ENCODE peak calls at places on chromosomes 4 and X, in eight cellular contexts. One of them, this sample, is unnamed.

GRCh38 chr4:3402409-3403103 is 39.2 kb upstream of the HGFAC start:
- DNase-seq in H9: no peak
- DNase-seq in A549: no peak
- DNase-seq in GM23248: peak; percentile 88
- DNase-seq in IMR-90: peak; percentile 36
- DNase-seq in MM.1S: no peak
- DNase-seq in PC-3: no peak
- DNase-seq in SK-N-SH: no peak
- DNase-seq in this sample: peak; percentile 5

GRCh38 chr4:104641427-104641826 is 146.7 kb upstream of the CXXC4 start:
- DNase-seq in H9: no peak
- DNase-seq in A549: no peak
- DNase-seq in GM23248: no peak
- DNase-seq in IMR-90: no peak
- DNase-seq in MM.1S: no peak
- DNase-seq in PC-3: no peak
- DNase-seq in SK-N-SH: no peak
- DNase-seq in this sample: no peak

GRCh38 chr4:130395871-130396270 is 1299.9 kb downstream of the C4orf33 start:
- DNase-seq in H9: no peak
- DNase-seq in A549: no peak
- DNase-seq in GM23248: peak; percentile 60
- DNase-seq in IMR-90: peak; percentile 89
- DNase-seq in MM.1S: no peak
- DNase-seq in PC-3: peak; percentile 73
- DNase-seq in SK-N-SH: no peak
- DNase-seq in this sample: peak; percentile 48

GRCh38 chr4:88382621-88383020 is 4.0 kb downstream of the HERC6 start:
- DNase-seq in H9: no peak
- DNase-seq in A549: no peak
- DNase-seq in GM23248: no peak
- DNase-seq in IMR-90: no peak
- DNase-seq in MM.1S: peak; percentile 79
- DNase-seq in PC-3: no peak
- DNase-seq in SK-N-SH: no peak
- DNase-seq in this sample: peak; percentile 63

GRCh38 chrX:70262952-70263567 is 3.1 kb upstream of the P2RY4 start:
- DNase-seq in H9: peak; percentile 81
- DNase-seq in A549: peak; percentile 42
- DNase-seq in GM23248: peak; percentile 61
- DNase-seq in IMR-90: peak; percentile 28
- DNase-seq in MM.1S: peak; percentile 46
- DNase-seq in PC-3: peak; percentile 80
- DNase-seq in SK-N-SH: peak; percentile 44
- DNase-seq in this sample: peak; percentile 54

GRCh38 chr4:6732441-6733357 is 16.7 kb downstream of the BLOC1S4 start:
- DNase-seq in H9: no peak
- DNase-seq in A549: peak; percentile 69
- DNase-seq in GM23248: peak; percentile 97
- DNase-seq in IMR-90: peak; percentile 94
- DNase-seq in MM.1S: no peak
- DNase-seq in PC-3: peak; percentile 74
- DNase-seq in SK-N-SH: peak; percentile 6
- DNase-seq in this sample: peak; percentile 86

GRCh38 chr4:106334732-106335131 is 18.4 kb downstream of the AIMP1 start:
- DNase-seq in H9: no peak
- DNase-seq in A549: no peak
- DNase-seq in GM23248: no peak
- DNase-seq in IMR-90: no peak
- DNase-seq in MM.1S: no peak
- DNase-seq in PC-3: no peak
- DNase-seq in SK-N-SH: no peak
- DNase-seq in this sample: no peak

GRCh38 chr4:114815760-114816159 is 217.2 kb downstream of the UGT8 start:
- DNase-seq in H9: no peak
- DNase-seq in A549: no peak
- DNase-seq in GM23248: no peak
- DNase-seq in IMR-90: no peak
- DNase-seq in MM.1S: no peak
- DNase-seq in PC-3: no peak
- DNase-seq in SK-N-SH: no peak
- DNase-seq in this sample: no peak

GRCh38 chr4:1375761-1376322 is 28.8 kb downstream of the UVSSA start:
- DNase-seq in H9: no peak
- DNase-seq in A549: no peak
- DNase-seq in GM23248: no peak
- DNase-seq in IMR-90: no peak
- DNase-seq in MM.1S: no peak
- DNase-seq in PC-3: no peak
- DNase-seq in SK-N-SH: no peak
- DNase-seq in this sample: no peak

GRCh38 chr4:76996445-76996844 is 46.9 kb downstream of the SEPTIN11 start:
- DNase-seq in H9: no peak
- DNase-seq in A549: no peak
- DNase-seq in GM23248: no peak
- DNase-seq in IMR-90: no peak
- DNase-seq in MM.1S: no peak
- DNase-seq in PC-3: no peak
- DNase-seq in SK-N-SH: no peak
- DNase-seq in this sample: no peak

GRCh38 chr4:77001907-77002306 is 52.4 kb downstream of the SEPTIN11 start:
- DNase-seq in H9: no peak
- DNase-seq in A549: no peak
- DNase-seq in GM23248: peak; percentile 76
- DNase-seq in IMR-90: peak; percentile 79
- DNase-seq in MM.1S: no peak
- DNase-seq in PC-3: peak; percentile 63
- DNase-seq in SK-N-SH: no peak
- DNase-seq in this sample: peak; percentile 56

GRCh38 chr4:76997454-76997853 is 47.9 kb downstream of the SEPTIN11 start:
- DNase-seq in H9: no peak
- DNase-seq in A549: no peak
- DNase-seq in GM23248: no peak
- DNase-seq in IMR-90: no peak
- DNase-seq in MM.1S: no peak
- DNase-seq in PC-3: no peak
- DNase-seq in SK-N-SH: no peak
- DNase-seq in this sample: no peak

GRCh38 chr4:76995776-76996175 is 46.2 kb downstream of the SEPTIN11 start:
- DNase-seq in H9: no peak
- DNase-seq in A549: no peak
- DNase-seq in GM23248: no peak
- DNase-seq in IMR-90: no peak
- DNase-seq in MM.1S: no peak
- DNase-seq in PC-3: no peak
- DNase-seq in SK-N-SH: no peak
- DNase-seq in this sample: no peak

DNA sequence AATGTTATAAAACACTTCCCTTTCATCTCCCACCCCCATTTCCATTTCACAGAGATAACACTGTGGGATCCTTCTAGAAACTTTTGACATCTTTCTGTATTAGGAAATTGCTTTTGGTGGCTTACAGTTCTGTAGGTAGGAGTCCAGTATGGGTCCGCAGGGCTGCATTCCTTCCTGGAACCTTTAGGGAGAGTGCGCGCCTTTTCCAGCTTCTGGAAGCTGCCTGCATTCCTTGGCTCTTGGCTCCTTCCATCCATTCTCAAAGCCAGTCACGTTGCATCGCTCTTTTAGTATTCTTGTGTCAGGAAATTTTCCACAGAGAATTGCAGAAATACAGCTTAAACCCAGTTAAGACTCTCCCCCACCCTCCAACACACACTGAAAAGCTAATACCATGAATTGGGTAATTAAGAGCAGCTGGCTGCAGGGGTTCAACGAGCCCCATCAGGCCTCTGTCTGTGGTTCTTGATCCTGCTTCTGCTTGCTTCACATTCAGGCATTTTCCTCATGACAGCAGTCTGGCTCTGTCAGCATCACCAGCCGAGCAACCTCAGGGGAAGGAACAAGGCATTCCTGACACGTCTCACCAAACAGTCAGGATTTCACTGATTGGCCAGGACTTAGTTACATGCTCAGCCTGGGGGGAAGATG is 48.8 kb downstream of the SEPTIN11 start:
- DNase-seq in H9: no peak
- DNase-seq in A549: no peak
- DNase-seq in GM23248: peak; percentile 46
- DNase-seq in IMR-90: peak; percentile 75
- DNase-seq in MM.1S: no peak
- DNase-seq in PC-3: no peak
- DNase-seq in SK-N-SH: no peak
- DNase-seq in this sample: no peak
- H3K4me2 ChIP-seq in H9: no peak overlapping the region
- H3K4me2 ChIP-seq in A549: no peak overlapping the region
- H3K4me2 ChIP-seq in GM23248: no peak overlapping the region
- H3K4me2 ChIP-seq in IMR-90: no peak overlapping the region
- H3K4me2 ChIP-seq in MM.1S: no peak overlapping the region
- H3K4me2 ChIP-seq in PC-3: no peak overlapping the region
- H3K4me2 ChIP-seq in SK-N-SH: no peak overlapping the region
- H3K4me2 ChIP-seq in this sample: no peak overlapping the region

DNA sequence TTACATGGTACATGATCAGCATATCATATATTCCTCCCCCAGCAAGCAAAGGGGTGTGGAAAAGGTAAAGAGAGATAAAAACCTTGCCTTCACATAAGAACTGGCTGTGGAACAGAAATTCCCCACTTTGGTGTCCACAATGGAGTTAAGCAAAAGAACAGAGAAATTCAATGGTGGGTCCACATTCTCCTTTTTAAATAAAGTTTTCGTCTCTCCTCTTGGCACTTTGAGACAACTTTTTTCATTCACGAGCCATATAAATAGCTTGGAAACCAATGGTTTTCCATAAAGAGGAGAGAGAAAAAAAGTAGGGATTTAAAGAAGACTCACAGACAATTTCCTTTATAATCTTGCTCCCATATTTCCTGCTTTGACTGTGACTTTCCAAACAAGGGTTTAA is 148.1 kb downstream of the TSPAN5 start:
- DNase-seq in H9: no peak
- DNase-seq in A549: no peak
- DNase-seq in GM23248: no peak
- DNase-seq in IMR-90: no peak
- DNase-seq in MM.1S: no peak
- DNase-seq in PC-3: no peak
- DNase-seq in SK-N-SH: no peak
- DNase-seq in this sample: no peak
- H3K4me2 ChIP-seq in H9: no peak overlapping the region
- H3K4me2 ChIP-seq in A549: no peak overlapping the region
- H3K4me2 ChIP-seq in GM23248: peak overlapping the region; percentile 86
- H3K4me2 ChIP-seq in IMR-90: peak overlapping the region; percentile 31
- H3K4me2 ChIP-seq in MM.1S: peak overlapping the region; percentile 27
- H3K4me2 ChIP-seq in PC-3: no peak overlapping the region
- H3K4me2 ChIP-seq in SK-N-SH: peak overlapping the region; percentile 27
- H3K4me2 ChIP-seq in this sample: peak overlapping the region; percentile 22

GRCh38 chr4:86261634-86262033 is 98.2 kb downstream of the MAPK10 start:
- DNase-seq in H9: no peak
- DNase-seq in A549: no peak
- DNase-seq in GM23248: no peak
- DNase-seq in IMR-90: no peak
- DNase-seq in MM.1S: no peak
- DNase-seq in PC-3: no peak
- DNase-seq in SK-N-SH: no peak
- DNase-seq in this sample: no peak
- H3K4me2 ChIP-seq in H9: no peak overlapping the region
- H3K4me2 ChIP-seq in A549: no peak overlapping the region
- H3K4me2 ChIP-seq in GM23248: no peak overlapping the region
- H3K4me2 ChIP-seq in IMR-90: no peak overlapping the region
- H3K4me2 ChIP-seq in MM.1S: no peak overlapping the region
- H3K4me2 ChIP-seq in PC-3: no peak overlapping the region
- H3K4me2 ChIP-seq in SK-N-SH: no peak overlapping the region
- H3K4me2 ChIP-seq in this sample: no peak overlapping the region

GRCh38 chrX:68455151-68455510 is 21.8 kb upstream of the OPHN1 start:
- DNase-seq in H9: no peak
- DNase-seq in A549: no peak
- DNase-seq in GM23248: no peak
- DNase-seq in IMR-90: no peak
- DNase-seq in MM.1S: no peak
- DNase-seq in PC-3: no peak
- DNase-seq in SK-N-SH: no peak
- DNase-seq in this sample: no peak

DNA sequence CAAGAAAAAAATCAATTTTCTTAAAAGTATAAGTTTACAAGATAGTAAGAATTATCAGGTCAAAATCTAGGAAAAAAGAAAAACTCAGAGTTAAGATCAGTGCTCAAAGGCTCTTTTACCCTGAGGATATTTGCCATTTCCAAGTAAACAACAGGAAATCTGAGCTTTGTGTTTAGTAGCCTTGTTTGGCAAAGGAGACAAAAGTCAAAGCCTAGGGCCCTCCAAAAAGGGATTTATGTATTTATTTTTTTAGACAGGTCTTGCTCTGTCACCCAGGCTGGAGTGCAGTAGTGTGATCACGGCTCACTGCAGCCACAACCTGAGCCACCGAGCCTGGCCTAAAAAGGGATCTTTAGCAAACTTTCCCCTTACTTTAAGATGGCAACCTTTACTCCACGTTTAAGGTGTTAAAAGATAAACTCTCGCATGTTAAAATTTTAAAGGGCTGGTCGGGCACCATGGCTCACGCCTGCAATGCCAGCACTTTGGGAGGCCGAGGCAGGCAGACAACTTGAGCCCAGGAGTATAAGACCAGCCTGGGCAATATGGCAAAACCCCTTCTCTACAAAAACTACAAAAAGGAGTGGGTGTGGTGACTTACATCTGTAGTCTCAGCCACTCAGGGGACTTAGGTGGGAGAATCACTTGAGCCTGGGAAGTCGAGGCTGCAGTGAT is 21.3 kb upstream of the OPHN1 start:
- DNase-seq in H9: no peak
- DNase-seq in A549: no peak
- DNase-seq in GM23248: no peak
- DNase-seq in IMR-90: no peak
- DNase-seq in MM.1S: no peak
- DNase-seq in PC-3: peak; percentile 63
- DNase-seq in SK-N-SH: no peak
- DNase-seq in this sample: no peak
- H3K4me2 ChIP-seq in H9: no peak overlapping the region
- H3K4me2 ChIP-seq in A549: peak overlapping the region; percentile 70
- H3K4me2 ChIP-seq in GM23248: no peak overlapping the region
- H3K4me2 ChIP-seq in IMR-90: no peak overlapping the region
- H3K4me2 ChIP-seq in MM.1S: no peak overlapping the region
- H3K4me2 ChIP-seq in PC-3: peak overlapping the region; percentile 48
- H3K4me2 ChIP-seq in SK-N-SH: no peak overlapping the region
- H3K4me2 ChIP-seq in this sample: no peak overlapping the region

DNA sequence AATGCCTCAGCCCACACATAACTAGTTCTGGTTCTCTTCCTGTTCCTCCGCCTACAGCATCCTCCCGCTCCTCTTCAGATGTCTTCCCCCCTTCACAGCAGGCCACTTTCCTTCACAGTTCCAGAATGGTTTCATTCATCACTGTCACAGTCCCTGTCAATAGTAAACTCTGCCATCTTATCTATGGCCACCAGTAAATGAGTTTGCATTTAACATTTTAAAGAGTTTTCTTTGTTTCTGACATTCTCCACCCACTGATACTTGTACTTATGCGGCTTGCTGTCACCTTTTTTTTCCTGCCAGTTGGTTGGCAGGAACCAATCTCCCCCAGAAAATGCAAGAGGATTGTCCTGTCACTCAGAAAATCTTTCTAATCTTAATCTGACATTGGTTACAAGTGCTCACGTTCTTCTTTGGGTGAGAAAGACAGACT is 114.1 kb downstream of the GLUD2 start:
- DNase-seq in H9: no peak
- DNase-seq in A549: no peak
- DNase-seq in GM23248: no peak
- DNase-seq in IMR-90: no peak
- DNase-seq in MM.1S: no peak
- DNase-seq in PC-3: no peak
- DNase-seq in SK-N-SH: no peak
- DNase-seq in this sample: no peak
- H3K4me2 ChIP-seq in H9: no peak overlapping the region
- H3K4me2 ChIP-seq in A549: no peak overlapping the region
- H3K4me2 ChIP-seq in GM23248: no peak overlapping the region
- H3K4me2 ChIP-seq in IMR-90: no peak overlapping the region
- H3K4me2 ChIP-seq in MM.1S: no peak overlapping the region
- H3K4me2 ChIP-seq in PC-3: no peak overlapping the region
- H3K4me2 ChIP-seq in SK-N-SH: no peak overlapping the region
- H3K4me2 ChIP-seq in this sample: no peak overlapping the region

This sample was measured in mammary epithelial cell.